ENCODE peak calls at places on chromosomes 6 and 20, in six cellular contexts. J is GM12865, E is dorsolateral prefrontal cortex, A is brain microvascular endothelial cell, P is lower lobe of right lung, Z is choroid plexus epithelial cell. R is an unnamed sample.

GRCh38 chr20:1931830-1932229 is 36.6 kb downstream of the SIRPA start:
- DNase-seq in Z (no peak), E (no peak), P (no peak), J (no peak), A (no peak), R (no peak)

GRCh38 chr6:107821591-107821990 is 2.5 kb downstream of the SCML4 start:
- DNase-seq in J (no peak), Z (no peak), P (no peak), A (no peak), E (no peak), R (peak; percentile 47)

GRCh38 chr20:25258463-25258805 is 10.5 kb downstream of the PYGB start:
- DNase-seq in A (no peak), E (peak; percentile 22), J (no peak), P (no peak), Z (no peak), R (no peak)

GRCh38 chr6:161486326-161486725 is 212.5 kb upstream of the AGPAT4 start:
- DNase-seq in J (no peak), E (no peak), P (no peak), A (peak; percentile 43), Z (peak; percentile 42), R (no peak)

GRCh38 chr6:2531426-2532208 is 219.1 kb downstream of the MYLK4 start:
- DNase-seq in A (peak; percentile 88), Z (peak; percentile 92), J (no peak), E (no peak), P (no peak), R (no peak)

GRCh38 chr6:98828991-98829411 is 5.4 kb upstream of the POU3F2 start:
- DNase-seq in E (no peak), Z (no peak), A (no peak), P (no peak), J (no peak), R (no peak)

GRCh38 chr20:46562373-46563169 is 12.1 kb upstream of the OCSTAMP start:
- DNase-seq in A (peak; percentile 62), E (peak; percentile 71), Z (peak; percentile 81), J (peak; percentile 75), P (peak; percentile 59), R (peak; percentile 46)

GRCh38 chr20:63532449-63532971 is 4.7 kb downstream of the PTK6 start:
- DNase-seq in P (peak; percentile 44), A (no peak), J (no peak), Z (no peak), E (no peak), R (peak; percentile 43)

GRCh38 chr20:59783020-59784010 is 150.1 kb downstream of the SYCP2 start:
- DNase-seq in A (peak; percentile 42), E (peak; percentile 69), P (no peak), J (peak; percentile 75), Z (peak; percentile 47), R (no peak)

GRCh38 chr20:21384308-21384892 is 12.9 kb downstream of the NKX2-4 start:
- DNase-seq in Z (no peak), J (no peak), A (no peak), P (no peak), E (no peak), R (no peak)

GRCh38 chr20:22584630-22584921 is 204 bp upstream of the FOXA2 start:
- DNase-seq in Z (no peak), P (peak; percentile 93), E (no peak), A (no peak), J (no peak), R (peak; percentile 92)

GRCh38 chr6:132820629-132821381 is 6.4 kb downstream of the RPS12 start:
- DNase-seq in J (peak; percentile 42), A (no peak), P (no peak), E (no peak), Z (peak; percentile 37), R (no peak)

GRCh38 chr20:57167971-57168693 is 98.3 kb downstream of the BMP7 start:
- DNase-seq in E (no peak), A (no peak), P (no peak), Z (peak; percentile 10), J (no peak), R (no peak)

GRCh38 chr20:32472581-32473207 is 112.4 kb downstream of the NOL4L start:
- DNase-seq in A (no peak), P (no peak), Z (no peak), E (no peak), J (no peak), R (no peak)

GRCh38 chr6:143158113-143158581 is 97.5 kb downstream of the AIG1 start:
- DNase-seq in E (no peak), P (no peak), Z (peak; percentile 17), A (peak; percentile 26), J (no peak), R (no peak)

GRCh38 chr6:154572592-154572991 is 62.1 kb upstream of the CNKSR3 start:
- DNase-seq in J (no peak), E (no peak), Z (no peak), P (no peak), A (no peak), R (no peak)

GRCh38 chr20:64106981-64107735 is at the start of gene NPBWR2:
- DNase-seq in P (peak; percentile 39), J (no peak), E (no peak), A (no peak), Z (no peak), R (peak; percentile 31)

GRCh38 chr6:49423817-49424216 is 39.2 kb downstream of the MMUT start:
- DNase-seq in P (no peak), E (no peak), J (no peak), Z (peak; percentile 33), A (no peak), R (no peak)

GRCh38 chr20:33673115-33673410 is 1.2 kb downstream of the NECAB3 start:
- DNase-seq in J (no peak), E (no peak), P (no peak), A (no peak), Z (no peak), R (no peak)
- H3K4me3 ChIP-seq in J (no peak overlapping the region), E (peak overlapping the region; percentile 77), P (peak overlapping the region; percentile 67), A (peak overlapping the region; percentile 69), Z (peak overlapping the region; percentile 72), R (peak overlapping the region; percentile 79)

GRCh38 chr6:73134588-73134987 is 90.7 kb downstream of the KHDC1L start:
- DNase-seq in Z (peak; percentile 58), P (no peak), A (peak; percentile 33), E (no peak), J (peak; percentile 59), R (peak; percentile 46)
- TF ChIP-seq CTCF in Z (peak; percentile 76), P (peak; percentile 24), A (peak; percentile 80), E (peak; percentile 25), J (peak; percentile 45), R (no peak)

GRCh38 chr6:137731600-137731959 is 135.5 kb upstream of the TNFAIP3 start:
- DNase-seq in E (no peak), P (no peak), A (no peak), Z (peak; percentile 28), J (no peak), R (no peak)

GRCh38 chr6:137727206-137727605 is 139.9 kb upstream of the TNFAIP3 start:
- DNase-seq in Z (no peak), J (no peak), E (no peak), A (no peak), P (no peak), R (no peak)

GRCh38 chr6:137725949-137726348 is 141.1 kb upstream of the TNFAIP3 start:
- DNase-seq in P (no peak), Z (no peak), E (no peak), A (no peak), J (no peak), R (no peak)

GRCh38 chr6:137729866-137730629 is 137.0 kb upstream of the TNFAIP3 start:
- DNase-seq in E (no peak), J (no peak), P (no peak), Z (peak; percentile 82), A (peak; percentile 52), R (no peak)

DNA sequence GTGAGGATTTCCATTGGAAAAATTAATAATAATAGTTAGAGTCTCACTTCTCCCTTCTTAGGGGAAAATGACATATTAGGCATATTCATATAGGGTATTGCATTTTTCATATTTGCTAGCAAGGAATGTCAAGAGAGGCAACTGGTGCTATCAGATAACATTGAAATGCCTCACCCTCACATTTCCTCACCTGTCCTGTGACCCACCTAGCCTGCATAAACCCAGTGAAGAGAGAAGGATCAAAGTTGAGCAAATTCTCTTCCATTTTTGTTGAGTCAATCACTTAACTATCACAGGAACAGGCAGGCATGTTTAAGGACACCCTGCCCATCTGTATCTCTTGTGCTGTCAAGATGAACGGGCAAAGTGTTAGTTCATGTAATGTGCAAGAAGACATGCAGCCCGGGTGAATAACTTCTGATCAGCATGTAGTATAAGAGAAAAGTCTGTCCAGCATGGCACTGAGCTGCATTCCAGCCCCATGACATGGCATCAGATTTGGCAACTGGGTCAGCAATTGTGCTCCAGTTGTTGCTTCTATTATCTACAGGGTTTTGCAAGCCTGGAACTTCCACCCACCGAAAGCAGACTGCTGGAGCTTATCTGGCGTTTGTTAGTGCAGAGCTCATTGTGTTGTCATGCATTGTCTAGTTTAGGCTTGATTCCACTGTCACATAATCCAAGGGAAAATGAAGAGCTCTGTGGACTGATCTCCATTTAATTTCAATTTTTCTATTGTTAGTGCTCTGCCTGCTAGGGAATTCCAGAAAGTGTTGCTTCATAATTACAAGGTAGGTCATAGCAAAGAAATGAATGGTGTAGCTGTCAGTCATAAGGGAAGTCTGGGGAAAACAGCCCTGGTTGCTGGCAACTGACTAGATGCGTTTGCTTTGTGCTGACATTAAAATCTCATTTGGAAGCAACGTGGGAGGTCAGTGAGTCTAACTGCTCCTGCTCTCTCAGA is 138.4 kb upstream of the TNFAIP3 start:
- DNase-seq in E (no peak), J (no peak), P (no peak), Z (peak; percentile 87), A (peak; percentile 94), R (peak; percentile 57)
- H3K4me3 ChIP-seq in E (no peak overlapping the region), J (no peak overlapping the region), P (no peak overlapping the region), Z (no peak overlapping the region), A (no peak overlapping the region), R (no peak overlapping the region)

GRCh38 chr20:53382263-53382844 is 211.3 kb downstream of the ZNF217 start:
- DNase-seq in P (no peak), A (no peak), Z (no peak), J (no peak), E (no peak), R (no peak)

GRCh38 chr20:53386186-53386681 is 207.4 kb downstream of the ZNF217 start:
- DNase-seq in E (no peak), A (no peak), P (no peak), J (no peak), Z (no peak), R (no peak)

GRCh38 chr20:53376021-53376420 is 217.6 kb downstream of the ZNF217 start:
- DNase-seq in J (no peak), P (no peak), A (no peak), E (no peak), Z (no peak), R (no peak)

GRCh38 chr20:53384392-53384791 is 209.2 kb downstream of the ZNF217 start:
- DNase-seq in J (no peak), Z (no peak), A (no peak), E (no peak), P (no peak), R (no peak)

DNA sequence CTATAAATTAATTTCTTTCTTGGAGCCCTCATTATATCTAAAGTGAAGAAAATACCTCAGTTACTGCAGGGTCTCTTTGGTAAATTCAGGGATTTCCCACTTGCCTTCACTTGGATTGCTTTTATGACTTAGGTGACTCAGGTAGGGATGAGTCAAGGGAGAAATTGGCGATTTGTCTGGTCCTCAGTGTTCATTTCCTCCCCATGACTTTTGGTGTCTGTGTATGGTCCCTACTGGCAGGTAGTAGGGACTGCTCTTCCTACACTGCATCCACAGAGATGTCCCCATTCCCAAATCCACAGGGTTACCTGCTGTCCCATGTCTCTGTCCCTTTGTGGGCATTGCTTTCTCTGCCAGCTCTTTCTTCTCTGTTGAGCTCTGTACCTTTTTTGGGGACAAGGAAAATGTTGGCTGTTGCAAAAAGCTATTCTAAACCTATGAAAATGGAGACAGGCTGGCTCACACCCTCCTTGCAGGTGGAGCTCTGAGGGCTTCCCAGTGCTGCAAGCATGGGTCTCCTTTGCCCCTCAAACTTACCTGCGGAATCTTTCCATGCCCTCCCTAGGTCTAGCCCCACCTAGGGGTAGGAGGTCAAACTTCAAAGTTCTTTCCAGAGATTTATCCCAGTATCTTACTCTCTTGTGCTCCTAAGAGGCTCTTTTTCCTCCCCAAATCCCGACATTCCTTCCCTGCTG is 211.9 kb downstream of the ZNF217 start:
- DNase-seq in J (no peak), Z (no peak), A (no peak), P (no peak), E (no peak), R (no peak)
- TF ChIP-seq CTCF in J (no peak), Z (no peak), A (no peak), P (no peak), E (no peak), R (no peak)